ENCODE peak calls at places on chromosomes 5 and 9, in eight cellular contexts. One of them, this sample, is unnamed.

GRCh38 chr9:129750010-129750409 is 2.8 kb downstream of the PTGES start:
- DNase-seq in gastrocnemius medialis: no peak
- DNase-seq in heart right ventricle: no peak
- DNase-seq in cardiac fibroblast: peak; percentile 62
- DNase-seq in HTR-8/SVneo: peak; percentile 56
- DNase-seq in T-helper 9 cell: no peak
- DNase-seq in LoVo: peak; percentile 28
- DNase-seq in NCI-H1092: no peak
- DNase-seq in this sample: no peak

GRCh38 chr5:145658435-145658834 is 176.7 kb downstream of the PRELID2 start:
- DNase-seq in HTR-8/SVneo: no peak
- DNase-seq in gastrocnemius medialis: no peak
- DNase-seq in T-helper 9 cell: no peak
- DNase-seq in NCI-H1092: no peak
- DNase-seq in heart right ventricle: no peak
- DNase-seq in cardiac fibroblast: no peak
- DNase-seq in LoVo: no peak
- DNase-seq in this sample: no peak

GRCh38 chr5:5297432-5298067 is 124.9 kb upstream of the ICE1 start:
- DNase-seq in NCI-H1092: no peak
- DNase-seq in heart right ventricle: no peak
- DNase-seq in T-helper 9 cell: no peak
- DNase-seq in LoVo: no peak
- DNase-seq in HTR-8/SVneo: no peak
- DNase-seq in gastrocnemius medialis: no peak
- DNase-seq in cardiac fibroblast: no peak
- DNase-seq in this sample: no peak

GRCh38 chr5:141508808-141509611 is 20.1 kb downstream of the PCDHGC5 start:
- DNase-seq in T-helper 9 cell: no peak
- DNase-seq in HTR-8/SVneo: peak; percentile 78
- DNase-seq in LoVo: no peak
- DNase-seq in cardiac fibroblast: peak; percentile 97
- DNase-seq in heart right ventricle: peak; percentile 56
- DNase-seq in NCI-H1092: peak; percentile 28
- DNase-seq in gastrocnemius medialis: peak; percentile 76
- DNase-seq in this sample: no peak

GRCh38 chr5:400282-401215 is 42.4 kb upstream of the EXOC3 start:
- DNase-seq in NCI-H1092: no peak
- DNase-seq in LoVo: peak; percentile 53
- DNase-seq in HTR-8/SVneo: no peak
- DNase-seq in gastrocnemius medialis: no peak
- DNase-seq in heart right ventricle: no peak
- DNase-seq in T-helper 9 cell: no peak
- DNase-seq in cardiac fibroblast: peak; percentile 29
- DNase-seq in this sample: peak; percentile 85

GRCh38 chr9:93576296-93577044 is at the start of gene PHF2:
- DNase-seq in gastrocnemius medialis: no peak
- DNase-seq in T-helper 9 cell: peak; percentile 20
- DNase-seq in NCI-H1092: no peak
- DNase-seq in heart right ventricle: no peak
- DNase-seq in LoVo: peak; percentile 14
- DNase-seq in cardiac fibroblast: no peak
- DNase-seq in HTR-8/SVneo: no peak
- DNase-seq in this sample: no peak

GRCh38 chr5:5638193-5638592 is 215.7 kb downstream of the ICE1 start:
- DNase-seq in gastrocnemius medialis: peak; percentile 21
- DNase-seq in HTR-8/SVneo: no peak
- DNase-seq in LoVo: no peak
- DNase-seq in heart right ventricle: peak; percentile 14
- DNase-seq in T-helper 9 cell: no peak
- DNase-seq in NCI-H1092: no peak
- DNase-seq in cardiac fibroblast: no peak
- DNase-seq in this sample: no peak

GRCh38 chr9:79263666-79264460 is 307.9 kb upstream of the TLE4 start:
- DNase-seq in gastrocnemius medialis: no peak
- DNase-seq in heart right ventricle: no peak
- DNase-seq in cardiac fibroblast: peak; percentile 30
- DNase-seq in HTR-8/SVneo: no peak
- DNase-seq in T-helper 9 cell: no peak
- DNase-seq in LoVo: no peak
- DNase-seq in NCI-H1092: no peak
- DNase-seq in this sample: no peak

GRCh38 chr5:65938256-65938655 is 11.9 kb downstream of the ERBIN start:
- DNase-seq in T-helper 9 cell: no peak
- DNase-seq in LoVo: no peak
- DNase-seq in gastrocnemius medialis: no peak
- DNase-seq in cardiac fibroblast: no peak
- DNase-seq in heart right ventricle: no peak
- DNase-seq in NCI-H1092: no peak
- DNase-seq in HTR-8/SVneo: no peak
- DNase-seq in this sample: no peak

GRCh38 chr5:105821800-105822199 is 1848.9 kb downstream of the EFNA5 start:
- DNase-seq in LoVo: no peak
- DNase-seq in T-helper 9 cell: no peak
- DNase-seq in cardiac fibroblast: no peak
- DNase-seq in HTR-8/SVneo: no peak
- DNase-seq in gastrocnemius medialis: no peak
- DNase-seq in NCI-H1092: no peak
- DNase-seq in heart right ventricle: no peak
- DNase-seq in this sample: no peak

GRCh38 chr9:38284039-38284767 is 108.3 kb upstream of the ALDH1B1 start:
- DNase-seq in gastrocnemius medialis: no peak
- DNase-seq in cardiac fibroblast: no peak
- DNase-seq in HTR-8/SVneo: no peak
- DNase-seq in NCI-H1092: no peak
- DNase-seq in T-helper 9 cell: no peak
- DNase-seq in heart right ventricle: no peak
- DNase-seq in LoVo: no peak
- DNase-seq in this sample: no peak

GRCh38 chr5:151697452-151697851 is 10.7 kb upstream of the SPARC start:
- DNase-seq in heart right ventricle: no peak
- DNase-seq in cardiac fibroblast: peak; percentile 31
- DNase-seq in LoVo: no peak
- DNase-seq in NCI-H1092: no peak
- DNase-seq in T-helper 9 cell: no peak
- DNase-seq in HTR-8/SVneo: no peak
- DNase-seq in gastrocnemius medialis: no peak
- DNase-seq in this sample: no peak

GRCh38 chr5:134053314-134053839 is 48.6 kb upstream of the VDAC1 start:
- DNase-seq in HTR-8/SVneo: no peak
- DNase-seq in T-helper 9 cell: no peak
- DNase-seq in cardiac fibroblast: no peak
- DNase-seq in gastrocnemius medialis: no peak
- DNase-seq in NCI-H1092: no peak
- DNase-seq in heart right ventricle: no peak
- DNase-seq in LoVo: no peak
- DNase-seq in this sample: no peak

GRCh38 chr5:1481266-1481998 is 36.2 kb upstream of the SLC6A3 start:
- DNase-seq in gastrocnemius medialis: no peak
- DNase-seq in cardiac fibroblast: no peak
- DNase-seq in heart right ventricle: no peak
- DNase-seq in HTR-8/SVneo: no peak
- DNase-seq in NCI-H1092: no peak
- DNase-seq in LoVo: no peak
- DNase-seq in T-helper 9 cell: no peak
- DNase-seq in this sample: no peak

GRCh38 chr5:113219695-113220094 is 215.1 kb downstream of the TSSK1B start:
- DNase-seq in gastrocnemius medialis: no peak
- DNase-seq in T-helper 9 cell: no peak
- DNase-seq in heart right ventricle: no peak
- DNase-seq in NCI-H1092: no peak
- DNase-seq in HTR-8/SVneo: no peak
- DNase-seq in LoVo: no peak
- DNase-seq in cardiac fibroblast: no peak
- DNase-seq in this sample: no peak

GRCh38 chr5:115457985-115458384 is 86.6 kb downstream of the FEM1C start:
- DNase-seq in T-helper 9 cell: no peak
- DNase-seq in HTR-8/SVneo: no peak
- DNase-seq in gastrocnemius medialis: peak; percentile 54
- DNase-seq in cardiac fibroblast: peak; percentile 43
- DNase-seq in heart right ventricle: peak; percentile 23
- DNase-seq in LoVo: no peak
- DNase-seq in NCI-H1092: no peak
- DNase-seq in this sample: no peak

GRCh38 chr5:126917918-126918623 is 112.3 kb downstream of the MARCHF3 start:
- DNase-seq in NCI-H1092: peak; percentile 77
- DNase-seq in heart right ventricle: no peak
- DNase-seq in gastrocnemius medialis: no peak
- DNase-seq in T-helper 9 cell: no peak
- DNase-seq in HTR-8/SVneo: no peak
- DNase-seq in LoVo: no peak
- DNase-seq in cardiac fibroblast: peak; percentile 69
- DNase-seq in this sample: no peak

GRCh38 chr9:124652203-124652992 is 118.7 kb downstream of the NR6A1 start:
- DNase-seq in T-helper 9 cell: no peak
- DNase-seq in cardiac fibroblast: peak; percentile 87
- DNase-seq in heart right ventricle: peak; percentile 23
- DNase-seq in HTR-8/SVneo: peak; percentile 61
- DNase-seq in gastrocnemius medialis: no peak
- DNase-seq in LoVo: no peak
- DNase-seq in NCI-H1092: no peak
- DNase-seq in this sample: no peak

GRCh38 chr9:77177894-77178794 is 810 bp downstream of the VPS13A start:
- DNase-seq in gastrocnemius medialis: peak; percentile 31
- DNase-seq in HTR-8/SVneo: no peak
- DNase-seq in heart right ventricle: peak; percentile 27
- DNase-seq in NCI-H1092: peak; percentile 27
- DNase-seq in T-helper 9 cell: peak; percentile 49
- DNase-seq in cardiac fibroblast: peak; percentile 40
- DNase-seq in LoVo: peak; percentile 45
- DNase-seq in this sample: no peak

GRCh38 chr9:121972501-121972981 is 120.6 kb downstream of the TTLL11 start:
- DNase-seq in T-helper 9 cell: no peak
- DNase-seq in cardiac fibroblast: peak; percentile 75
- DNase-seq in LoVo: no peak
- DNase-seq in HTR-8/SVneo: peak; percentile 21
- DNase-seq in heart right ventricle: no peak
- DNase-seq in gastrocnemius medialis: peak; percentile 80
- DNase-seq in NCI-H1092: no peak
- DNase-seq in this sample: no peak

GRCh38 chr9:111572945-111573604 is 26.4 kb downstream of the PTGR1 start:
- DNase-seq in NCI-H1092: no peak
- DNase-seq in cardiac fibroblast: peak; percentile 54
- DNase-seq in HTR-8/SVneo: no peak
- DNase-seq in LoVo: no peak
- DNase-seq in gastrocnemius medialis: no peak
- DNase-seq in T-helper 9 cell: no peak
- DNase-seq in heart right ventricle: peak; percentile 32
- DNase-seq in this sample: no peak

GRCh38 chr5:92927291-92927778 is 653.7 kb downstream of the NR2F1-AS1 start:
- DNase-seq in cardiac fibroblast: peak; percentile 54
- DNase-seq in NCI-H1092: no peak
- DNase-seq in LoVo: no peak
- DNase-seq in heart right ventricle: no peak
- DNase-seq in HTR-8/SVneo: no peak
- DNase-seq in T-helper 9 cell: no peak
- DNase-seq in gastrocnemius medialis: no peak
- DNase-seq in this sample: no peak

GRCh38 chr5:169577966-169578365 is 5.6 kb upstream of the SPDL1 start:
- DNase-seq in LoVo: no peak
- DNase-seq in heart right ventricle: no peak
- DNase-seq in NCI-H1092: no peak
- DNase-seq in HTR-8/SVneo: no peak
- DNase-seq in gastrocnemius medialis: no peak
- DNase-seq in T-helper 9 cell: no peak
- DNase-seq in cardiac fibroblast: peak; percentile 65
- DNase-seq in this sample: no peak

GRCh38 chr9:15272377-15272928 is 34.6 kb downstream of the TTC39B start:
- DNase-seq in NCI-H1092: no peak
- DNase-seq in heart right ventricle: no peak
- DNase-seq in LoVo: no peak
- DNase-seq in gastrocnemius medialis: no peak
- DNase-seq in HTR-8/SVneo: no peak
- DNase-seq in T-helper 9 cell: no peak
- DNase-seq in cardiac fibroblast: no peak
- DNase-seq in this sample: no peak

GRCh38 chr9:99253772-99254431 is 31.8 kb downstream of the SEC61B start:
- DNase-seq in gastrocnemius medialis: peak; percentile 60
- DNase-seq in LoVo: no peak
- DNase-seq in T-helper 9 cell: no peak
- DNase-seq in heart right ventricle: no peak
- DNase-seq in cardiac fibroblast: no peak
- DNase-seq in HTR-8/SVneo: no peak
- DNase-seq in NCI-H1092: no peak
- DNase-seq in this sample: no peak

GRCh38 chr5:169426674-169427250 is 125.8 kb upstream of the SLIT3 start:
- DNase-seq in LoVo: no peak
- DNase-seq in heart right ventricle: no peak
- DNase-seq in NCI-H1092: no peak
- DNase-seq in T-helper 9 cell: no peak
- DNase-seq in gastrocnemius medialis: no peak
- DNase-seq in cardiac fibroblast: no peak
- DNase-seq in HTR-8/SVneo: no peak
- DNase-seq in this sample: no peak

GRCh38 chr5:159341914-159342313 is 11.6 kb upstream of the IL12B start:
- DNase-seq in LoVo: peak; percentile 88
- DNase-seq in NCI-H1092: no peak
- DNase-seq in T-helper 9 cell: peak; percentile 57
- DNase-seq in gastrocnemius medialis: peak; percentile 28
- DNase-seq in HTR-8/SVneo: peak; percentile 71
- DNase-seq in cardiac fibroblast: peak; percentile 76
- DNase-seq in heart right ventricle: peak; percentile 63
- DNase-seq in this sample: no peak

GRCh38 chr9:9961487-9961886 is 651.3 kb downstream of the PTPRD start:
- DNase-seq in HTR-8/SVneo: no peak
- DNase-seq in LoVo: no peak
- DNase-seq in gastrocnemius medialis: no peak
- DNase-seq in T-helper 9 cell: no peak
- DNase-seq in NCI-H1092: no peak
- DNase-seq in heart right ventricle: no peak
- DNase-seq in cardiac fibroblast: no peak
- DNase-seq in this sample: no peak

GRCh38 chr5:129284010-129284409 is 176.1 kb upstream of the ADAMTS19 start:
- DNase-seq in gastrocnemius medialis: no peak
- DNase-seq in cardiac fibroblast: no peak
- DNase-seq in NCI-H1092: no peak
- DNase-seq in HTR-8/SVneo: no peak
- DNase-seq in LoVo: no peak
- DNase-seq in T-helper 9 cell: no peak
- DNase-seq in heart right ventricle: no peak
- DNase-seq in this sample: no peak

GRCh38 chr5:25646421-25647341 is 1001.9 kb upstream of the CDH10 start:
- DNase-seq in gastrocnemius medialis: no peak
- DNase-seq in LoVo: no peak
- DNase-seq in heart right ventricle: no peak
- DNase-seq in cardiac fibroblast: no peak
- DNase-seq in T-helper 9 cell: no peak
- DNase-seq in HTR-8/SVneo: no peak
- DNase-seq in NCI-H1092: no peak
- DNase-seq in this sample: no peak

GRCh38 chr9:88746744-88747398 is 211.9 kb downstream of the NXNL2 start:
- DNase-seq in T-helper 9 cell: no peak
- DNase-seq in HTR-8/SVneo: no peak
- DNase-seq in gastrocnemius medialis: no peak
- DNase-seq in LoVo: no peak
- DNase-seq in heart right ventricle: no peak
- DNase-seq in cardiac fibroblast: no peak
- DNase-seq in NCI-H1092: no peak
- DNase-seq in this sample: no peak

GRCh38 chr9:19223724-19224123 is 6.8 kb upstream of the DENND4C start:
- DNase-seq in HTR-8/SVneo: no peak
- DNase-seq in heart right ventricle: no peak
- DNase-seq in T-helper 9 cell: no peak
- DNase-seq in gastrocnemius medialis: no peak
- DNase-seq in cardiac fibroblast: no peak
- DNase-seq in NCI-H1092: no peak
- DNase-seq in LoVo: no peak
- DNase-seq in this sample: no peak

GRCh38 chr9:2979893-2980292 is 136.0 kb upstream of the PUM3 start:
- DNase-seq in heart right ventricle: no peak
- DNase-seq in NCI-H1092: no peak
- DNase-seq in HTR-8/SVneo: no peak
- DNase-seq in LoVo: no peak
- DNase-seq in T-helper 9 cell: no peak
- DNase-seq in gastrocnemius medialis: no peak
- DNase-seq in cardiac fibroblast: no peak
- DNase-seq in this sample: no peak

This sample was measured in chondrocyte.